ENCODE peak calls at places on chromosomes 4 and X, in eight cellular contexts. L is dorsolateral prefrontal cortex, Z is lower lobe of right lung, J is kidney, B is bronchial epithelial cell, F is AG04450, P is endodermal cell, U is tibial nerve. Y is an unnamed sample.

GRCh38 chr4:55125087-55125721 is at the start of gene KDR:
- DNase-seq in L (peak), Z (peak), J (peak), B (no peak), F (no peak), P (peak), U (no peak), Y (peak)

GRCh38 chr4:145289403-145290076 is 109.2 kb upstream of the OTUD4 start:
- DNase-seq in L (no peak), Z (no peak), J (no peak), B (peak), F (no peak), P (no peak), U (no peak), Y (peak)

GRCh38 chr4:8086751-8087445 is 71.7 kb downstream of the ABLIM2 start:
- DNase-seq in L (no peak), Z (no peak), J (peak), B (no peak), F (no peak), P (no peak), U (no peak), Y (no peak)

GRCh38 chr4:179196511-179196910 is 1754.3 kb upstream of the AGA start:
- DNase-seq in L (no peak), Z (no peak), J (no peak), B (no peak), F (peak), P (no peak), U (no peak), Y (peak)

GRCh38 chrX:830532-830931 is 199.9 kb downstream of the SHOX start:
- DNase-seq in L (no peak), Z (no peak), J (no peak), B (no peak), F (no peak), P (no peak), U (no peak), Y (no peak)

GRCh38 chrX:75673468-75673867 is 111.6 kb downstream of the MAGEE2 start:
- DNase-seq in L (no peak), Z (peak), J (no peak), B (no peak), F (no peak), P (no peak), U (no peak), Y (no peak)

GRCh38 chrX:150897371-150898319 is 823 bp downstream of the CD99L2 start:
- DNase-seq in L (peak), Z (peak), J (no peak), B (no peak), F (no peak), P (peak), U (no peak), Y (peak)

GRCh38 chrX:153395613-153396319 is 5.4 kb downstream of the PNMA6E start:
- DNase-seq in L (no peak), Z (no peak), J (peak), B (no peak), F (no peak), P (no peak), U (no peak), Y (no peak)

GRCh38 chr4:17823871-17824669 is 13.3 kb downstream of the NCAPG start:
- DNase-seq in L (no peak), Z (no peak), J (no peak), B (no peak), F (no peak), P (no peak), U (no peak), Y (no peak)

GRCh38 chr4:72858328-72858727 is 211.2 kb downstream of the COX18 start:
- DNase-seq in L (no peak), Z (no peak), J (no peak), B (peak), F (peak), P (no peak), U (no peak), Y (peak)

GRCh38 chr4:153258750-153259149 is 54.5 kb downstream of the TRIM2 start:
- DNase-seq in L (no peak), Z (no peak), J (no peak), B (no peak), F (no peak), P (peak), U (no peak), Y (no peak)

GRCh38 chr4:12239897-12240636 is 811.4 kb upstream of the HS3ST1 start:
- DNase-seq in L (no peak), Z (no peak), J (no peak), B (no peak), F (no peak), P (no peak), U (no peak), Y (no peak)

GRCh38 chrX:53263597-53264094 is 17.7 kb downstream of the IQSEC2 start:
- DNase-seq in L (no peak), Z (no peak), J (no peak), B (peak), F (no peak), P (no peak), U (no peak), Y (peak)

GRCh38 chr4:144656857-144657256 is 10.9 kb downstream of the HHIP start:
- DNase-seq in L (no peak), Z (no peak), J (no peak), B (no peak), F (no peak), P (no peak), U (no peak), Y (no peak)

GRCh38 chr4:187940299-187940698 is 55.3 kb upstream of the ZFP42 start:
- DNase-seq in L (no peak), Z (no peak), J (no peak), B (no peak), F (no peak), P (no peak), U (no peak), Y (no peak)

GRCh38 chrX:12970691-12971202 is 4.2 kb upstream of the TMSB4X start:
- DNase-seq in L (no peak), Z (no peak), J (no peak), B (no peak), F (no peak), P (peak), U (peak), Y (no peak)

GRCh38 chrX:41329101-41329500 is 4.9 kb upstream of the DDX3X start:
- DNase-seq in L (no peak), Z (no peak), J (no peak), B (no peak), F (no peak), P (no peak), U (no peak), Y (no peak)

GRCh38 chr4:186472948-186473347 is 82.4 kb downstream of the MTNR1A start:
- DNase-seq in L (no peak), Z (no peak), J (no peak), B (peak), F (peak), P (peak), U (no peak), Y (peak)

GRCh38 chrX:128975716-128976115 is 547.6 kb downstream of the SMARCA1 start:
- DNase-seq in L (peak), Z (no peak), J (no peak), B (peak), F (no peak), P (peak), U (peak), Y (peak)

GRCh38 chrX:44637282-44637681 is 94.6 kb upstream of the FUNDC1 start:
- DNase-seq in L (no peak), Z (no peak), J (no peak), B (peak), F (no peak), P (no peak), U (no peak), Y (no peak)

GRCh38 chrX:119982145-119982544 is 38.6 kb upstream of the NKAP start:
- DNase-seq in L (no peak), Z (no peak), J (no peak), B (no peak), F (no peak), P (no peak), U (no peak), Y (no peak)

GRCh38 chrX:129346574-129346973 is 176.7 kb downstream of the SMARCA1 start:
- DNase-seq in L (no peak), Z (no peak), J (no peak), B (no peak), F (no peak), P (no peak), U (no peak), Y (no peak)

GRCh38 chr4:80192937-80193336 is 4.4 kb upstream of the PRDM8 start:
- DNase-seq in L (no peak), Z (no peak), J (no peak), B (peak), F (peak), P (no peak), U (no peak), Y (peak)

GRCh38 chrX:139448996-139449395 is 81.5 kb upstream of the F9 start:
- DNase-seq in L (no peak), Z (no peak), J (no peak), B (no peak), F (no peak), P (no peak), U (no peak), Y (peak)

GRCh38 chr4:62301500-62301899 is 1101.4 kb downstream of the ADGRL3 start:
- DNase-seq in L (no peak), Z (no peak), J (no peak), B (no peak), F (no peak), P (no peak), U (no peak), Y (no peak)

GRCh38 chrX:134484039-134484438 is 24.1 kb downstream of the HPRT1 start:
- DNase-seq in L (no peak), Z (no peak), J (no peak), B (peak), F (no peak), P (no peak), U (no peak), Y (peak)

GRCh38 chr4:147011386-147011785 is 65.7 kb upstream of the TTC29 start:
- DNase-seq in L (no peak), Z (no peak), J (no peak), B (no peak), F (no peak), P (peak), U (no peak), Y (no peak)

GRCh38 chr4:112510468-112511293 is 5.3 kb downstream of the NEUROG2 start:
- DNase-seq in L (no peak), Z (no peak), J (no peak), B (no peak), F (no peak), P (peak), U (no peak), Y (no peak)

GRCh38 chrX:124720532-124720931 is 374.2 kb downstream of the SH2D1A start:
- DNase-seq in L (no peak), Z (no peak), J (no peak), B (peak), F (no peak), P (no peak), U (no peak), Y (peak)

GRCh38 chrX:7614616-7615015 is 228.4 kb upstream of the VCX start:
- DNase-seq in L (no peak), Z (no peak), J (no peak), B (no peak), F (no peak), P (no peak), U (no peak), Y (no peak)

GRCh38 chrX:3262906-3263305 is 83.5 kb downstream of the MXRA5 start:
- DNase-seq in L (no peak), Z (no peak), J (no peak), B (peak), F (peak), P (no peak), U (peak), Y (peak)

GRCh38 chr4:80153800-80154546 is 43.3 kb upstream of the PRDM8 start:
- DNase-seq in L (no peak), Z (no peak), J (no peak), B (peak), F (no peak), P (no peak), U (no peak), Y (no peak)

GRCh38 chr4:27096142-27096824 is 235.6 kb downstream of the STIM2 start:
- DNase-seq in L (no peak), Z (no peak), J (no peak), B (no peak), F (no peak), P (peak), U (no peak), Y (no peak)

GRCh38 chr4:183241322-183241640 is 78.8 kb downstream of the CLDN22 start:
- DNase-seq in L (no peak), Z (no peak), J (no peak), B (peak), F (peak), P (no peak), U (no peak), Y (peak)

GRCh38 chr4:47646372-47646771 is 161.3 kb downstream of the ATP10D start:
- DNase-seq in L (no peak), Z (no peak), J (no peak), B (no peak), F (no peak), P (no peak), U (no peak), Y (no peak)

GRCh38 chrX:43349363-43349762 is 306.7 kb upstream of the MAOA start:
- DNase-seq in L (no peak), Z (no peak), J (no peak), B (peak), F (no peak), P (peak), U (peak), Y (peak)

GRCh38 chrX:78123190-78123589 is 16.3 kb downstream of the TAF9B start:
- DNase-seq in L (no peak), Z (no peak), J (no peak), B (peak), F (no peak), P (no peak), U (no peak), Y (peak)

DNA sequence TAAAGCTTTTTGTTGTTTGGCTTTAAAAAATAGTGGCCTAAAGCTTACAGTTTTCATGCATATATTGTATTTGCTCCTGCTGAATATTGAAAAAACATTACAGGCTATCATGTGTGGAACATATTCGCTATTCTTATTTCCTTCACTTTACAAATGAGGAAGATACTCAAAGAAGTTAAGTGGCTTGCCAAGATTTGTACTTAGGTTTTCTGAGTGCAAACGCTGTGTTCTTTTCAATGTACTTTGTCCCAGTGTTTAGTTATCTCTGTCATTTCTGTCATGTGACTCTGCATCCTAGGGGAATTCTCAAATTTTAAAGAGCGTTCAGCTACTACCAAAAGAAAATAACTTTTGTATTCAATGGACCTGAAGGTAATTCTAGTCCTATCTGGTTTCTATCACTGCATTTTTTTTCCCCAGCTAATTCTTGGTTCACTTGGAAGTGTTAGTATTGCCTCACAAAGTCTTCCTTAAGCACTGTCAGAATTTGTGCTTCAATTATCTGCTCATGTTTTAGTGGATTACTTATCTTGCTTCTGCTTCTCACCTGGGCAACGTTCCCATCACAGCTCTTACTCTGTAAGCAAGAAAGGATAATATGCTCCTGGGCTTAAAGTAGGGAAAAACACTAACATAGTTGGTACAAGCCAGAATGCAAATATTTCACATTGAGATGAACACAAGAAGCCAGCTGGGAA is 7.0 kb upstream of the PTPN13 start:
- DNase-seq in L (no peak), Z (no peak), J (no peak), B (no peak), F (no peak), P (no peak), U (no peak), Y (no peak)
- H3K4me3 ChIP-seq in L (no peak), Z (no peak), J (peak), B (no peak), F (no peak), P (peak), U (no peak), Y (no peak)

GRCh38 chrX:97030463-97030862 is 146.8 kb downstream of the RPA4 start:
- DNase-seq in L (no peak), Z (no peak), J (no peak), B (no peak), F (no peak), P (no peak), U (no peak), Y (no peak)

GRCh38 chrX:97030947-97031346 is 147.2 kb downstream of the RPA4 start:
- DNase-seq in L (no peak), Z (no peak), J (no peak), B (no peak), F (no peak), P (no peak), U (no peak), Y (no peak)

GRCh38 chrX:97027384-97027922 is 143.7 kb downstream of the RPA4 start:
- DNase-seq in L (no peak), Z (no peak), J (no peak), B (no peak), F (no peak), P (no peak), U (no peak), Y (no peak)

GRCh38 chrX:97021680-97022079 is 138.0 kb downstream of the RPA4 start:
- DNase-seq in L (no peak), Z (no peak), J (no peak), B (peak), F (no peak), P (no peak), U (no peak), Y (peak)

GRCh38 chrX:97026406-97026805 is 142.7 kb downstream of the RPA4 start:
- DNase-seq in L (no peak), Z (no peak), J (no peak), B (no peak), F (no peak), P (no peak), U (no peak), Y (no peak)
- TF ChIP-seq CTCF in L (no peak), Z (no peak), J (no peak), B (no peak), F (no peak), P (peak), U (no peak), Y (no peak)

GRCh38 chr4:107828315-107828714 is 3.6 kb downstream of the SGMS2 start:
- DNase-seq in L (no peak), Z (no peak), J (no peak), B (no peak), F (no peak), P (no peak), U (no peak), Y (no peak)

GRCh38 chr4:107823870-107824366 is 814 bp upstream of the SGMS2 start:
- DNase-seq in L (no peak), Z (no peak), J (no peak), B (no peak), F (no peak), P (no peak), U (no peak), Y (no peak)

GRCh38 chr4:107826427-107826980 is 1.8 kb downstream of the SGMS2 start:
- DNase-seq in L (no peak), Z (no peak), J (no peak), B (peak), F (no peak), P (no peak), U (no peak), Y (peak)

GRCh38 chr4:107825072-107825789 is 499 bp downstream of the SGMS2 start:
- DNase-seq in L (peak), Z (peak), J (peak), B (peak), F (no peak), P (peak), U (peak), Y (peak)

DNA sequence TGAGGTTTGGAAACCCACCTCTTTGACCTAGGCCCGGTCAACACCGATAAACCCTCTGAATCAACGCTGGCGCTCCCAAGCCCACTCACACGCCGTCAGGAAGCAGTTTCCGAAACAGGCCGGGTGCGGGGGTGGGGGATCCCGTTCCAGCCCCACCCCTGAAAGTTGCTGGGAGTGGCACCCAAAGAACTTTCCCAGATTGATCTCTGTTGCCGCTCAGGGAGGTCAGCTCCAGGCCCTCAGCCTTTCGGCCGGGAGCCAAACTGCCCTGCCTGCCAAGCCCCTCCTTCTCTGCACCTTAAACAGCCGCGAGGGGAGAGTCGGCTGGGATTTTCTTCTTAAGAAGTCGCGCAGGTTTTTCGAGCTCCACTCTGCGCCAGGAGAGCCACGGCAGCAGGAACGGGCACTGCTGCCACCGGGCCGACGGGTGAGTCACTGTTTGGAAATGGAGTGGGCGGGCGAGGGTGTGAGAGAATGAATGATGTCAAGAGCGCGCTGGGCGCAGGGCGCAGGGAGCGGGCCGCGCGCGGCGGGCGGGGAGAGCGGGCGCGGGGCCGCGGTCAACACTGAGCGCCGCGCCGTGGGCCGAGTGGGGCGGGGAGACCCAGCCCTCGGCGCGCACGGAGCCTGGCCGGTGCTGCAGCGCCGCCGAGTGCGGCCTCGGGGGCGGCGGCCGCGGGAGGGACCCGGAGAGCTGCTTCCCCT is at the start of gene SGMS2:
- DNase-seq in L (peak), Z (peak), J (peak), B (peak), F (peak), P (peak), U (peak), Y (peak)
- H3K4me3 ChIP-seq in L (peak), Z (peak), J (peak), B (peak), F (peak), P (peak), U (peak), Y (peak)

DNA sequence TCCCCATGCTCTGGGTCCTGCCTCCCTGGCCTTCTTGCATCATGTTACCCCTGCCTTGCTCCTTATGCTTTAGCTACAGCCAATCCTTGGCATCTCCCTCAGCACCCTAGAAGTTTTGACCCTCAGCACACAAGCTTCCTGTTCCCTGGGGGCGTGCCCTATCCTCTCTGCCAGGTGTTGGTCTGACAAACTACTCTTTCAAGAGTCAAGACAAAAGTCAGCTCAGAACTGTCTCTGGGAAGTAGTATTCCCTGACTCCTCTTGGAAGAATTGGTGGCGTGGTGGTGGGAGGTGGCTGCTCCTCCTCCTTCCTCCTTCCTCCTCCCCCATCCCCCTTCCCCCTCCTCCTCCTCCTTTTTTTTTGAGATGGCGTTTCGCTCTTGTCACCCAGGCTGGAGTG is 41.0 kb downstream of the PRPS1 start:
- DNase-seq in L (no peak), Z (no peak), J (no peak), B (no peak), F (no peak), P (peak), U (no peak), Y (no peak)
- TF ChIP-seq CTCF in L (no peak), Z (no peak), J (no peak), B (no peak), F (no peak), P (no peak), U (no peak), Y (no peak)